ENCODE peak calls at places on chromosomes 5 and 9, in eight cellular contexts. Y is neural progenitor cell; Q is heart left ventricle; D is fibroblast of lung; C is CD8-positive, alpha-beta memory T cell; T is NT2/D1; A is naive thymus-derived CD4-positive, alpha-beta T cell; B is endothelial cell of umbilical vein. U is an unnamed sample. For H3K27me3, the result is how much of the 10 kb centered on the place peaks cover.

GRCh38 chr5:101995585-101995984 is 300.5 kb downstream of the SLCO4C1 start:
- DNase-seq in Y (no peak), Q (no peak), D (no peak), C (no peak), T (no peak), A (no peak), B (no peak), U (no peak)

GRCh38 chr5:180101451-180102105 is 30.0 kb upstream of the RNF130 start:
- DNase-seq in Y (no peak), Q (no peak), D (no peak), C (no peak), T (no peak), A (no peak), B (no peak), U (no peak)

GRCh38 chr9:133290751-133291302 is 15.8 kb upstream of the ABO start:
- DNase-seq in Y (no peak), Q (no peak), D (no peak), C (no peak), T (no peak), A (no peak), B (no peak), U (no peak)

GRCh38 chr5:87126869-87127268 is 140.8 kb upstream of the RASA1 start:
- DNase-seq in Y (no peak), Q (no peak), D (no peak), C (no peak), T (no peak), A (no peak), B (no peak), U (no peak)

GRCh38 chr5:150146862-150147579 is 8.6 kb downstream of the PDGFRB start:
- DNase-seq in Y (no peak), Q (no peak), D (no peak), C (no peak), T (no peak), A (no peak), B (no peak), U (no peak)

GRCh38 chr9:74803366-74804017 is 84.2 kb downstream of the TRPM6 start:
- DNase-seq in Y (no peak), Q (no peak), D (no peak), C (no peak), T (no peak), A (no peak), B (no peak), U (no peak)

GRCh38 chr5:176697267-176697928 is 50.1 kb downstream of the TSPAN17 start:
- DNase-seq in Y (peak), Q (no peak), D (no peak), C (no peak), T (no peak), A (no peak), B (no peak), U (no peak)

GRCh38 chr9:33340186-33340585 is 49.9 kb downstream of the NFX1 start:
- DNase-seq in Y (no peak), Q (no peak), D (no peak), C (no peak), T (no peak), A (no peak), B (no peak), U (no peak)

GRCh38 chr5:179120951-179121666 is 60.9 kb downstream of the ZNF354C start:
- DNase-seq in Y (no peak), Q (no peak), D (no peak), C (no peak), T (no peak), A (peak), B (no peak), U (no peak)

GRCh38 chr9:72382405-72382804 is 17.4 kb upstream of the ZFAND5 start:
- DNase-seq in Y (no peak), Q (no peak), D (peak), C (no peak), T (no peak), A (no peak), B (no peak), U (peak)

GRCh38 chr5:157449011-157449723 is 10.8 kb upstream of the NIPAL4 start:
- DNase-seq in Y (no peak), Q (peak), D (no peak), C (no peak), T (no peak), A (no peak), B (no peak), U (peak)

GRCh38 chr5:174721522-174722432 is 2.6 kb upstream of the MSX2 start:
- DNase-seq in Y (no peak), Q (no peak), D (no peak), C (no peak), T (no peak), A (no peak), B (no peak), U (no peak)
- H3K27me3 ChIP-seq in Y (half or more), Q (half or more), D (under half), C (under half), T (half or more), A (under half), B (under half), U (under half)

DNA sequence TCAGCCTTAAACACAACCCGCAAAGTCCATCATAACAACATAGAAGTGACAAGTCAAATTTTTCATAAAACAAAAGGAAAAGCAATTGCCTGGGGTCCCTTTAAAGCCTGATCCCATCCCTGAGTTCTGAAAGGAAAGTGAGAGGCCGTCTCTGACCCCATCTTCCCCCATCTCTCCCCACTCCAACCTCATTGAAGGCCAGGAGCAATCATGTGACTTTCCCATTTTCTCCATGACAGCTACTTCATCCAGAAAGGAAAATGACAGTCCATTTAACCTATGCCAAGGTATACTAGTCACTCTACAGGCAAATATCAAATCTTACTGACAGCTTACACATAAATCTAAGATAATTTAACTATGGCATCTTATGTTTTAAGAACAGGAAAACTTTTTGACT is 15.5 kb downstream of the ACTL7A start:
- DNase-seq in Y (no peak), Q (no peak), D (no peak), C (no peak), T (no peak), A (no peak), B (no peak), U (no peak)
- H3K4me3 ChIP-seq in Y (no peak), Q (no peak), D (no peak), C (no peak), T (no peak), A (no peak), B (no peak), U (no peak)

GRCh38 chr9:34591091-34591910 is 1.8 kb upstream of the CNTFR start:
- DNase-seq in Y (peak), Q (peak), D (peak), C (peak), T (peak), A (peak), B (peak), U (peak)
- H3K27me3 ChIP-seq in Y (half or more), Q (under half), D (half or more), C (half or more), T (half or more), A (under half), B (half or more), U (under half)

DNA sequence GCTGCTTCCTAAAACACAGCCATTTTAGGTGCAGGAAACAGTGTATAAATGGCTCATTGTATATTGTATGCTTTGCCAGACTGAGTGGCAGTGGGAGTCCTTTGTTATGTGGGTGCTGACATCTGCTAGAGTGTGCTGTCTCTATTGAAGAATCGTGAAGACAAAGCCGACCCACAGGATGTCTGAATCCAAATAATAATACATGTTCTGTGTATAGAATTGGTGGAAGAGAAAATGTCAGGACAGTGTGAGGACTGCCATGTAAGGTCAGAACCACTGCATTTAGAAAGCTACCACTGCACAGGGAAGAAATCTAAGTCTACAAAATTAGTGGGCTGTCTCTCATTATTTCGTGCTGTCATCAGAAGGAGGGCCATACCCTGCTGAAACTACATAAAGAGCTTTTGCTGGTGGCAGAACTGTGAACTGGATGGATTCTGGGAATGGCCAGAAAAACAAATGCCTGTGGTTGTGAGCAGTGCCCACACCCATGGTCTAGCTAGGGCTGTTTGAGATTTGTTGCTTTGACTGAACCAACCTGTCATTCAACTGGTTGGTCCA is 2.5 kb downstream of the IL7R start:
- DNase-seq in Y (peak), Q (no peak), D (peak), C (peak), T (no peak), A (no peak), B (peak), U (no peak)
- H3K4me3 ChIP-seq in Y (no peak), Q (no peak), D (peak), C (peak), T (no peak), A (peak), B (no peak), U (no peak)

GRCh38 chr5:174431504-174431903 is 292.9 kb upstream of the MSX2 start:
- DNase-seq in Y (no peak), Q (no peak), D (peak), C (no peak), T (no peak), A (no peak), B (no peak), U (no peak)
- H3K27me3 ChIP-seq in Y (under half), Q (under half), D (under half), C (under half), T (under half), A (under half), B (under half), U (under half)

GRCh38 chr5:67013719-67014118 is 182.9 kb downstream of the CD180 start:
- DNase-seq in Y (no peak), Q (no peak), D (peak), C (no peak), T (no peak), A (no peak), B (no peak), U (no peak)

GRCh38 chr5:67014191-67014590 is 182.4 kb downstream of the CD180 start:
- DNase-seq in Y (no peak), Q (no peak), D (no peak), C (no peak), T (no peak), A (no peak), B (peak), U (no peak)

GRCh38 chr5:67015577-67016290 is 180.9 kb downstream of the CD180 start:
- DNase-seq in Y (no peak), Q (no peak), D (peak), C (no peak), T (no peak), A (no peak), B (peak), U (peak)

GRCh38 chr5:67012241-67012640 is 184.4 kb downstream of the CD180 start:
- DNase-seq in Y (no peak), Q (no peak), D (peak), C (no peak), T (no peak), A (no peak), B (peak), U (no peak)

DNA sequence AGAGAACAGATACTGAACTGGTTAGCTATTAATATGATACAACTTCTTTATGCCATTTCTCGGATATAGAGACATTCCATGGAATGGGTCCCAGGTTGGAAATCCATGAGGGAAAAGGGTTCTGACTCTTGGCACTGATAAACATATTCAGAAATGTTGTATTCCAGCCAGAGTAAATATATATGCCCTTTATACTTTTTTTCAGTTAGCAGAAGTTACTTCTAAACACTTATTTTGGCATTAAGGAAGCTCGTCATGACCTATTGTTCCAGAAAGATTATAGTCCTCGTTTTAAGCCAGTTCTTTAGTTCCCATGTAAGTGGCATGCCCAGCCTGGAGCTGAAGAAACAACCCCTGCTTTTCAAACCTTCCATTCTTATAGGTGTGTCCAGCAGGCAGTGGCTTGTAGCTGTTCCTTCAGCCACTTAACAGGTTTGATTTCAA is 181.6 kb downstream of the CD180 start:
- DNase-seq in Y (no peak), Q (peak), D (peak), C (no peak), T (no peak), A (no peak), B (peak), U (peak)
- H3K4me3 ChIP-seq in Y (no peak), Q (peak), D (peak), C (no peak), T (no peak), A (no peak), B (peak), U (no peak)

GRCh38 chr5:66671305-66671704 is 75.1 kb downstream of the MAST4 start:
- DNase-seq in Y (no peak), Q (no peak), D (no peak), C (no peak), T (no peak), A (no peak), B (no peak), U (peak)
- H3K27me3 ChIP-seq in Y (under half), Q (under half), D (under half), C (under half), T (under half), A (under half), B (under half), U (under half)

GRCh38 chr5:56829137-56829536 is 13.8 kb downstream of the MAP3K1 start:
- DNase-seq in Y (no peak), Q (no peak), D (peak), C (peak), T (no peak), A (peak), B (no peak), U (no peak)
- H3K4me3 ChIP-seq in Y (no peak), Q (no peak), D (no peak), C (peak), T (no peak), A (peak), B (no peak), U (no peak)

DNA sequence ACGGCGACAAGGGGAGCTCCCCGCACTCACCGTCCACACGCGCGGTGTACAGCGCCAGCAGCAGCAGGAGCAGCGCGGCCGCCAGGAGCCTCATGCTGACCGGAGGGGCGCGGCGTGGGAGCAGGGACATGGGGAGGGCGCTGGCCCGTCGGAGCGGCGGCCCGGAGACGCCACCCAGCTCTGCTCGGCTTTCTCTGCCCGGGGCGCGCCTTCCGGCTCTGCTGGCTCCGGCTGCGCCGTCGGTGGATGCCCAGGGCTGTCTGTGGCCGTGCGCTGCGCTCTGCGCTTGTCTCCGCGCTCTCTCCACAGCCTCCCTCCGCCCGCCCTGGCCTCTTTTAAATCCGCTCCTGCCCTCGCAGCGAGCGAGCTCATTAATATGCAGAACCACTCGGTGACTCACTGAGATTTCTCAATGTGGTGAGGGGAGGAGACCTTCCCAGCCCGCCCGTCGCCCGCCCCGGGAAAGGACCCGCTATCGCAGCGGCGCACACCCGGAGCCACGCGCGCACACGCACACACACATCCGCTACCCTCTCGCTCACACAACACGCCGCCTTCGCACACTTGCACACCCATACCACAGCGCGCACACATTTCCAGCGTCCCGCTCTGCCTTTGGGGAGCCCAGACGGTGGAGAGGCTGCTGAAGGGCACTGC is at the start of gene CXCL14:
- DNase-seq in Y (peak), Q (no peak), D (peak), C (no peak), T (peak), A (no peak), B (no peak), U (peak)
- H3K27me3 ChIP-seq in Y (half or more), Q (under half), D (under half), C (under half), T (under half), A (under half), B (under half), U (half or more)